ENCODE peak calls at places on chromosome 11, in five cellular contexts. One of them, this sample, is unnamed.

GRCh38 chr11:46979358-46979757 is 42.8 kb downstream of the CSTPP1 start:
- DNase-seq in posterior vena cava: no peak
- DNase-seq in adrenal gland: no peak
- DNase-seq in NCI-H187: no peak
- DNase-seq in psoas muscle: no peak
- DNase-seq in this sample: no peak

GRCh38 chr11:64007629-64008282 is 21.5 kb downstream of the OTUB1 start:
- DNase-seq in adrenal gland: peak
- DNase-seq in posterior vena cava: peak
- DNase-seq in psoas muscle: peak
- DNase-seq in NCI-H187: no peak
- DNase-seq in this sample: no peak

GRCh38 chr11:74452366-74452765 is 15.0 kb downstream of the KCNE3 start:
- DNase-seq in posterior vena cava: no peak
- DNase-seq in psoas muscle: no peak
- DNase-seq in NCI-H187: no peak
- DNase-seq in adrenal gland: no peak
- DNase-seq in this sample: no peak

GRCh38 chr11:75288846-75289760 is 48.5 kb downstream of the TPBGL start:
- DNase-seq in posterior vena cava: no peak
- DNase-seq in NCI-H187: no peak
- DNase-seq in adrenal gland: no peak
- DNase-seq in psoas muscle: peak
- DNase-seq in this sample: no peak

GRCh38 chr11:9664276-9665171 is 647 bp downstream of the SWAP70 start:
- DNase-seq in adrenal gland: peak
- DNase-seq in posterior vena cava: peak
- DNase-seq in NCI-H187: no peak
- DNase-seq in psoas muscle: peak
- DNase-seq in this sample: peak

GRCh38 chr11:70063555-70063954 is 14.6 kb upstream of the ANO1 start:
- DNase-seq in NCI-H187: no peak
- DNase-seq in posterior vena cava: no peak
- DNase-seq in psoas muscle: no peak
- DNase-seq in adrenal gland: no peak
- DNase-seq in this sample: no peak

GRCh38 chr11:131070365-131070764 is 154.1 kb upstream of the SNX19 start:
- DNase-seq in posterior vena cava: no peak
- DNase-seq in psoas muscle: no peak
- DNase-seq in NCI-H187: no peak
- DNase-seq in adrenal gland: no peak
- DNase-seq in this sample: no peak

GRCh38 chr11:18093946-18094345 is 11.9 kb downstream of the SAAL1 start:
- DNase-seq in psoas muscle: no peak
- DNase-seq in adrenal gland: no peak
- DNase-seq in posterior vena cava: no peak
- DNase-seq in NCI-H187: no peak
- DNase-seq in this sample: no peak

GRCh38 chr11:124078591-124078990 is 36.7 kb upstream of the VWA5A start:
- DNase-seq in posterior vena cava: no peak
- DNase-seq in psoas muscle: no peak
- DNase-seq in NCI-H187: no peak
- DNase-seq in adrenal gland: no peak
- DNase-seq in this sample: no peak

GRCh38 chr11:1196516-1197391 is 26.1 kb upstream of the MUC5B start:
- DNase-seq in posterior vena cava: peak
- DNase-seq in NCI-H187: no peak
- DNase-seq in adrenal gland: no peak
- DNase-seq in psoas muscle: peak
- DNase-seq in this sample: peak

GRCh38 chr11:59756496-59756840 is 1.3 kb downstream of the STX3 start:
- DNase-seq in NCI-H187: no peak
- DNase-seq in psoas muscle: no peak
- DNase-seq in adrenal gland: no peak
- DNase-seq in posterior vena cava: no peak
- DNase-seq in this sample: no peak

GRCh38 chr11:125942771-125943428 is 2.9 kb upstream of the VSIG10L2 start:
- DNase-seq in psoas muscle: no peak
- DNase-seq in adrenal gland: no peak
- DNase-seq in posterior vena cava: no peak
- DNase-seq in NCI-H187: no peak
- DNase-seq in this sample: no peak

GRCh38 chr11:86623041-86623621 is 49.3 kb downstream of the ME3 start:
- DNase-seq in NCI-H187: no peak
- DNase-seq in adrenal gland: no peak
- DNase-seq in posterior vena cava: no peak
- DNase-seq in psoas muscle: no peak
- DNase-seq in this sample: no peak

GRCh38 chr11:44578279-44578678 is 12.8 kb downstream of the CD82 start:
- DNase-seq in posterior vena cava: no peak
- DNase-seq in psoas muscle: peak
- DNase-seq in NCI-H187: no peak
- DNase-seq in adrenal gland: no peak
- DNase-seq in this sample: no peak

GRCh38 chr11:132052904-132053303 is 682.5 kb downstream of the NTM start:
- DNase-seq in psoas muscle: no peak
- DNase-seq in NCI-H187: no peak
- DNase-seq in posterior vena cava: no peak
- DNase-seq in adrenal gland: no peak
- DNase-seq in this sample: no peak

GRCh38 chr11:84720706-84721402 is 906.3 kb downstream of the DLG2 start:
- DNase-seq in psoas muscle: peak
- DNase-seq in NCI-H187: no peak
- DNase-seq in adrenal gland: peak
- DNase-seq in posterior vena cava: peak
- DNase-seq in this sample: no peak

GRCh38 chr11:17575431-17576425 is 28.7 kb downstream of the OTOG start:
- DNase-seq in NCI-H187: no peak
- DNase-seq in posterior vena cava: no peak
- DNase-seq in adrenal gland: peak
- DNase-seq in psoas muscle: no peak
- DNase-seq in this sample: no peak

GRCh38 chr11:111698852-111699559 is 67.2 kb downstream of the PPP2R1B start:
- DNase-seq in adrenal gland: no peak
- DNase-seq in NCI-H187: no peak
- DNase-seq in psoas muscle: no peak
- DNase-seq in posterior vena cava: no peak
- DNase-seq in this sample: no peak

GRCh38 chr11:131066551-131066950 is 150.3 kb upstream of the SNX19 start:
- DNase-seq in adrenal gland: no peak
- DNase-seq in NCI-H187: no peak
- DNase-seq in posterior vena cava: no peak
- DNase-seq in psoas muscle: no peak
- DNase-seq in this sample: no peak

GRCh38 chr11:22703040-22703439 is 36.6 kb downstream of the GAS2 start:
- DNase-seq in NCI-H187: peak
- DNase-seq in posterior vena cava: no peak
- DNase-seq in psoas muscle: no peak
- DNase-seq in adrenal gland: no peak
- DNase-seq in this sample: no peak

This sample was measured in T-helper 17 cell.